ENCODE peak calls at places on chromosomes 6 and 20, in four cellular contexts. V is cardiac muscle cell, D is cardiac fibroblast, Y is AG10803. G is an unnamed sample.

GRCh38 chr6:168533428-168533827 is 92.4 kb downstream of the SMOC2 start:
- DNase-seq in V (no peak), D (no peak), Y (no peak), G (no peak)

GRCh38 chr20:53208110-53208908 is 236.2 kb downstream of the TSHZ2 start:
- DNase-seq in V (peak), D (no peak), Y (no peak), G (no peak)

GRCh38 chr6:82380566-82381185 is 17.1 kb downstream of the TPBG start:
- DNase-seq in V (no peak), D (no peak), Y (no peak), G (no peak)

GRCh38 chr6:132198040-132198439 is 203.2 kb downstream of the MOXD1 start:
- DNase-seq in V (no peak), D (peak), Y (no peak), G (no peak)

GRCh38 chr6:136526196-136526930 is 23.9 kb downstream of the MAP7 start:
- DNase-seq in V (peak), D (peak), Y (peak), G (peak)

GRCh38 chr20:11117808-11118528 is 444.2 kb upstream of the JAG1 start:
- DNase-seq in V (no peak), D (peak), Y (peak), G (peak)

GRCh38 chr6:125030969-125031368 is 68.7 kb downstream of the RNF217 start:
- DNase-seq in V (no peak), D (no peak), Y (no peak), G (no peak)

GRCh38 chr6:129235167-129236072 is 352.5 kb downstream of the LAMA2 start:
- DNase-seq in V (no peak), D (peak), Y (peak), G (peak)

GRCh38 chr20:48893374-48893773 is 28.1 kb upstream of the ARFGEF2 start:
- DNase-seq in V (no peak), D (no peak), Y (no peak), G (no peak)

GRCh38 chr20:31667315-31668285 is 29.9 kb downstream of the COX4I2 start:
- DNase-seq in V (no peak), D (no peak), Y (no peak), G (no peak)

GRCh38 chr6:1895721-1896120 is 286.0 kb downstream of the FOXC1 start:
- DNase-seq in V (no peak), D (no peak), Y (peak), G (no peak)

GRCh38 chr20:46356195-46357029 is 48.1 kb upstream of the CDH22 start:
- DNase-seq in V (no peak), D (no peak), Y (no peak), G (no peak)

GRCh38 chr6:107179004-107179403 is 63.7 kb upstream of the BEND3 start:
- DNase-seq in V (no peak), D (peak), Y (no peak), G (no peak)

GRCh38 chr6:156980515-156980914 is 203.3 kb downstream of the ARID1B start:
- DNase-seq in V (peak), D (no peak), Y (no peak), G (no peak)

GRCh38 chr20:63691711-63692435 is 4.6 kb upstream of the TNFRSF6B start:
- DNase-seq in V (no peak), D (no peak), Y (no peak), G (no peak)

GRCh38 chr6:43927525-43928210 is 157.7 kb downstream of the VEGFA start:
- DNase-seq in V (no peak), D (no peak), Y (no peak), G (no peak)

GRCh38 chr20:51610761-51611624 is 68.5 kb upstream of the NFATC2 start:
- DNase-seq in V (peak), D (no peak), Y (no peak), G (no peak)

GRCh38 chr6:142500265-142500786 is 198.5 kb downstream of the ADGRG6 start:
- DNase-seq in V (no peak), D (peak), Y (peak), G (no peak)

GRCh38 chr6:74597266-74597665 is 608.6 kb downstream of the COL12A1 start:
- DNase-seq in V (no peak), D (peak), Y (peak), G (no peak)

GRCh38 chr6:50145125-50145524 is 95.4 kb upstream of the DEFB112 start:
- DNase-seq in V (peak), D (peak), Y (peak), G (no peak)

GRCh38 chr20:61517419-61517818 is 265.4 kb downstream of the CDH4 start:
- DNase-seq in V (no peak), D (no peak), Y (no peak), G (no peak)

GRCh38 chr6:141484726-141485125 is 648.0 kb upstream of the GJE1 start:
- DNase-seq in V (no peak), D (peak), Y (peak), G (no peak)

GRCh38 chr20:19659468-19659867 is 98.6 kb upstream of the RIN2 start:
- DNase-seq in V (no peak), D (no peak), Y (no peak), G (no peak)

GRCh38 chr6:135451617-135452190 is 45.8 kb downstream of the AHI1 start:
- DNase-seq in V (peak), D (peak), Y (peak), G (no peak)

GRCh38 chr20:24241466-24241865 is 228.0 kb upstream of the SYNDIG1 start:
- DNase-seq in V (no peak), D (no peak), Y (no peak), G (no peak)

GRCh38 chr6:164108869-164109769 is 694.6 kb downstream of the QKI start:
- DNase-seq in V (no peak), D (peak), Y (peak), G (no peak)

GRCh38 chr6:2522521-2522920 is 228.2 kb downstream of the MYLK4 start:
- DNase-seq in V (no peak), D (peak), Y (peak), G (no peak)

GRCh38 chr6:119351005-119351394 is 1.4 kb upstream of the MAN1A1 start:
- DNase-seq in V (no peak), D (peak), Y (peak), G (peak)
- TF ChIP-seq CTCF in V (peak), D (peak), Y (peak), G (peak)

GRCh38 chr6:145816392-145816791 is 1.8 kb upstream of the FBXO30 start:
- DNase-seq in V (no peak), D (no peak), Y (no peak), G (no peak)

GRCh38 chr6:145815351-145815772 is 767 bp upstream of the FBXO30 start:
- DNase-seq in V (no peak), D (peak), Y (peak), G (no peak)

GRCh38 chr6:145814035-145814500 is 527 bp downstream of the FBXO30 start:
- DNase-seq in V (peak), D (peak), Y (peak), G (peak)

GRCh38 chr6:145814501-145815350 is at the start of gene FBXO30:
- DNase-seq in V (peak), D (peak), Y (peak), G (peak)

DNA sequence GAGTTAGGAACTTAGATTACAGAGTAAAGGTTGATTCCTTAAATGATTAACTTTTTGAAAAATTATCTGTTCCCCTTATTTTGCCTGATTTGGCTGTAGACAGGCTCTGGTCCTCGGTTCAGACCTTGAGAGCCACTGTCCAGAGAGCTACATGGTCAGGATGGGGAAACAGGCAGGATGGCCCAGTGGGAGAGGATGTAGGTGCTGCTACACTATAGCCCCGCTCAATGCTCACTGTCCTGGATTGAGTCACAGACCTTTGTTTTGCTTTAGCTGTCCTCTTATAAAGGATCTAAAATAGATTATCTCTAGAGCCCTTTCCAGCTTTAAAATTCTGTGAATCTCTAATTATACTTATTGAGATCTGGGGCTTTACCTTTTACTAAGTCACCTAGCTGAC is 1.3 kb upstream of the FBXO30 start:
- DNase-seq in V (no peak), D (peak), Y (no peak), G (no peak)
- H3K4me3 ChIP-seq in V (peak), D (peak), Y (peak), G (peak)

GRCh38 chr6:42403831-42404230 is 47.9 kb downstream of the TRERF1 start:
- DNase-seq in V (no peak), D (no peak), Y (peak), G (no peak)

GRCh38 chr6:42402184-42402583 is 49.5 kb downstream of the TRERF1 start:
- DNase-seq in V (no peak), D (peak), Y (peak), G (no peak)

GRCh38 chr6:42405025-42405424 is 46.7 kb downstream of the TRERF1 start:
- DNase-seq in V (no peak), D (peak), Y (peak), G (no peak)

GRCh38 chr6:42404494-42404893 is 47.2 kb downstream of the TRERF1 start:
- DNase-seq in V (no peak), D (peak), Y (peak), G (no peak)

GRCh38 chr6:42403415-42403814 is 48.3 kb downstream of the TRERF1 start:
- DNase-seq in V (no peak), D (peak), Y (peak), G (no peak)
- TF ChIP-seq CTCF in V (no peak), D (no peak), Y (peak), G (no peak)

DNA sequence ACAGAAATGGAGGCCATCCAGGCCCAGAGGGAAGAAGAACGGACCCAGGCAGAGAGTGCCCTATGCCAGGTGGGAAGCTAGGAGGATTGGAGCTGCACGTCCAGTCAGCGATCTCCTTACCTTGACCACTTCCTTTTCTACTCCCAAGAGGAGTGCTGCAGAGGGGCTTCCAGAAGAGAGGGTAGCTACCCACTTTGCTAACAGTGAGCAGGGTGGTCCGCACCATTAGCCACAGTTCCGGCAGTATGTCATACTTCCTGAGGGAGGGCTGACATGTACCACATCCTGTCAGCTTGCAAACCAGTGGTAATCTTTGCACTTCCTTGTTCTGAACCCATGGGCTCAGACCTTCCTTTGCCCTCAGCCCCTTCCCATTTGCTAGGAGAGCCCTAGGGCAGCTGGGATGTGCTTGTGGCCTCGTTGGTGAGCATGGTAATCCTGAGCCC is 35.4 kb downstream of the CEP250 start:
- DNase-seq in V (no peak), D (no peak), Y (no peak), G (no peak)
- H3K4me3 ChIP-seq in V (no peak), D (no peak), Y (no peak), G (no peak)

DNA sequence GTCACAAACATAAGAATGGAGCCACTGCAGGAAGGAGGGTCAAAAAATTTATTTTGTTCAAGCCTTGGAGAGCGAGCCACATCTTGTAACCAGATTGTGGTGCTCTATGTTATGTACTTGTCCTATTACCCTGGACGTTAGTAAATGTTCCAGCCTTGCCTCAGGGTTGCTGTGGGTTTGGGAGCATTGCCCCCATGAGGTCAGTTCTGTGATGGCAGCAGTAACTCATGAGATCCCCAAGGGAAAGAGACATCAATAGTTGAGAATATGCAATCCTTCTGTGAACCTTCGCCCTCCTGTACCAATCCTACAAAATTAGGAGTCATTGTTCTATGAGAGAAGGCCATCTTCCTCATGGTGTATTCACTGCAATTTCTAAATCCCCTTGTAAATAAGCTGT is 16.4 kb upstream of the CFAP206 start:
- DNase-seq in V (peak), D (peak), Y (peak), G (no peak)
- TF ChIP-seq CTCF in V (peak), D (peak), Y (peak), G (peak)

GRCh38 chr6:52728394-52728793 is 34.9 kb downstream of the GSTA2 start:
- DNase-seq in V (no peak), D (no peak), Y (peak), G (no peak)
- H3K4me3 ChIP-seq in V (no peak), D (no peak), Y (no peak), G (no peak)

G was measured in AG09309.